ENCODE peak calls at places on chromosomes 12 and 14, in ten cellular contexts. One of them, this sample, is unnamed.

GRCh38 chr12:131724534-131724933 is 13.6 kb downstream of the SFSWAP start:
- DNase-seq in posterior cingulate gyrus: no peak
- DNase-seq in EL: no peak
- DNase-seq in Right ventricle myocardium superior: no peak
- DNase-seq in NCI-H1694: no peak
- DNase-seq in neural crest cell: no peak
- DNase-seq in effector memory CD8-positive, alpha-beta T cell: no peak
- DNase-seq in activated CD4-positive, alpha-beta memory T cell treated with anti-CD3 and anti-CD28 coated beads for 36 hours: no peak
- DNase-seq in NCI-H1092 treated with DMSO at 0.1 percent for 48 hours: no peak
- DNase-seq in Karpas-422: no peak
- DNase-seq in this sample: no peak

GRCh38 chr12:43988838-43989560 is 153.1 kb downstream of the TMEM117 start:
- DNase-seq in posterior cingulate gyrus: no peak
- DNase-seq in EL: peak
- DNase-seq in Right ventricle myocardium superior: no peak
- DNase-seq in NCI-H1694: no peak
- DNase-seq in neural crest cell: no peak
- DNase-seq in effector memory CD8-positive, alpha-beta T cell: no peak
- DNase-seq in activated CD4-positive, alpha-beta memory T cell treated with anti-CD3 and anti-CD28 coated beads for 36 hours: no peak
- DNase-seq in NCI-H1092 treated with DMSO at 0.1 percent for 48 hours: no peak
- DNase-seq in Karpas-422: no peak
- DNase-seq in this sample: no peak

GRCh38 chr12:53949631-53950440 is 4.9 kb upstream of the HOXC12 start:
- DNase-seq in posterior cingulate gyrus: no peak
- DNase-seq in EL: no peak
- DNase-seq in Right ventricle myocardium superior: no peak
- DNase-seq in NCI-H1694: no peak
- DNase-seq in neural crest cell: no peak
- DNase-seq in effector memory CD8-positive, alpha-beta T cell: no peak
- DNase-seq in activated CD4-positive, alpha-beta memory T cell treated with anti-CD3 and anti-CD28 coated beads for 36 hours: no peak
- DNase-seq in NCI-H1092 treated with DMSO at 0.1 percent for 48 hours: peak
- DNase-seq in Karpas-422: no peak
- DNase-seq in this sample: peak

GRCh38 chr12:6955462-6956331 is 4.5 kb downstream of the PTPN6 start:
- DNase-seq in posterior cingulate gyrus: no peak
- DNase-seq in EL: no peak
- DNase-seq in Right ventricle myocardium superior: peak
- DNase-seq in NCI-H1694: no peak
- DNase-seq in neural crest cell: no peak
- DNase-seq in effector memory CD8-positive, alpha-beta T cell: no peak
- DNase-seq in activated CD4-positive, alpha-beta memory T cell treated with anti-CD3 and anti-CD28 coated beads for 36 hours: no peak
- DNase-seq in NCI-H1092 treated with DMSO at 0.1 percent for 48 hours: no peak
- DNase-seq in Karpas-422: no peak
- DNase-seq in this sample: no peak

GRCh38 chr14:96938946-96939345 is 141.8 kb downstream of the VRK1 start:
- DNase-seq in posterior cingulate gyrus: no peak
- DNase-seq in EL: no peak
- DNase-seq in Right ventricle myocardium superior: no peak
- DNase-seq in NCI-H1694: no peak
- DNase-seq in neural crest cell: no peak
- DNase-seq in effector memory CD8-positive, alpha-beta T cell: no peak
- DNase-seq in activated CD4-positive, alpha-beta memory T cell treated with anti-CD3 and anti-CD28 coated beads for 36 hours: peak
- DNase-seq in NCI-H1092 treated with DMSO at 0.1 percent for 48 hours: no peak
- DNase-seq in Karpas-422: peak
- DNase-seq in this sample: no peak

GRCh38 chr14:82755923-82756322 is 1222.3 kb upstream of the SEL1L start:
- DNase-seq in posterior cingulate gyrus: no peak
- DNase-seq in EL: no peak
- DNase-seq in Right ventricle myocardium superior: no peak
- DNase-seq in NCI-H1694: no peak
- DNase-seq in neural crest cell: no peak
- DNase-seq in effector memory CD8-positive, alpha-beta T cell: no peak
- DNase-seq in activated CD4-positive, alpha-beta memory T cell treated with anti-CD3 and anti-CD28 coated beads for 36 hours: no peak
- DNase-seq in NCI-H1092 treated with DMSO at 0.1 percent for 48 hours: no peak
- DNase-seq in Karpas-422: no peak
- DNase-seq in this sample: no peak

GRCh38 chr12:88575361-88575959 is 4.8 kb downstream of the KITLG start:
- DNase-seq in posterior cingulate gyrus: no peak
- DNase-seq in EL: no peak
- DNase-seq in Right ventricle myocardium superior: no peak
- DNase-seq in NCI-H1694: no peak
- DNase-seq in neural crest cell: no peak
- DNase-seq in effector memory CD8-positive, alpha-beta T cell: no peak
- DNase-seq in activated CD4-positive, alpha-beta memory T cell treated with anti-CD3 and anti-CD28 coated beads for 36 hours: no peak
- DNase-seq in NCI-H1092 treated with DMSO at 0.1 percent for 48 hours: no peak
- DNase-seq in Karpas-422: no peak
- DNase-seq in this sample: no peak

GRCh38 chr14:25090716-25091454 is 40.9 kb upstream of the STXBP6 start:
- DNase-seq in posterior cingulate gyrus: no peak
- DNase-seq in EL: peak
- DNase-seq in Right ventricle myocardium superior: no peak
- DNase-seq in NCI-H1694: no peak
- DNase-seq in neural crest cell: no peak
- DNase-seq in effector memory CD8-positive, alpha-beta T cell: no peak
- DNase-seq in activated CD4-positive, alpha-beta memory T cell treated with anti-CD3 and anti-CD28 coated beads for 36 hours: no peak
- DNase-seq in NCI-H1092 treated with DMSO at 0.1 percent for 48 hours: no peak
- DNase-seq in Karpas-422: no peak
- DNase-seq in this sample: no peak

GRCh38 chr14:26775765-26776577 is 178.1 kb upstream of the NOVA1 start:
- DNase-seq in posterior cingulate gyrus: no peak
- DNase-seq in EL: no peak
- DNase-seq in Right ventricle myocardium superior: no peak
- DNase-seq in NCI-H1694: no peak
- DNase-seq in neural crest cell: no peak
- DNase-seq in effector memory CD8-positive, alpha-beta T cell: no peak
- DNase-seq in activated CD4-positive, alpha-beta memory T cell treated with anti-CD3 and anti-CD28 coated beads for 36 hours: no peak
- DNase-seq in NCI-H1092 treated with DMSO at 0.1 percent for 48 hours: no peak
- DNase-seq in Karpas-422: no peak
- DNase-seq in this sample: no peak

GRCh38 chr12:61870658-61871559 is 389.3 kb upstream of the USP15 start:
- DNase-seq in posterior cingulate gyrus: no peak
- DNase-seq in EL: no peak
- DNase-seq in Right ventricle myocardium superior: no peak
- DNase-seq in NCI-H1694: no peak
- DNase-seq in neural crest cell: no peak
- DNase-seq in effector memory CD8-positive, alpha-beta T cell: no peak
- DNase-seq in activated CD4-positive, alpha-beta memory T cell treated with anti-CD3 and anti-CD28 coated beads for 36 hours: no peak
- DNase-seq in NCI-H1092 treated with DMSO at 0.1 percent for 48 hours: no peak
- DNase-seq in Karpas-422: no peak
- DNase-seq in this sample: peak

GRCh38 chr14:52918486-52918885 is 32.4 kb downstream of the FERMT2 start:
- DNase-seq in posterior cingulate gyrus: no peak
- DNase-seq in EL: peak
- DNase-seq in Right ventricle myocardium superior: no peak
- DNase-seq in NCI-H1694: no peak
- DNase-seq in neural crest cell: no peak
- DNase-seq in effector memory CD8-positive, alpha-beta T cell: peak
- DNase-seq in activated CD4-positive, alpha-beta memory T cell treated with anti-CD3 and anti-CD28 coated beads for 36 hours: peak
- DNase-seq in NCI-H1092 treated with DMSO at 0.1 percent for 48 hours: no peak
- DNase-seq in Karpas-422: no peak
- DNase-seq in this sample: peak

GRCh38 chr12:104730761-104731160 is 227.3 kb downstream of the SLC41A2 start:
- DNase-seq in posterior cingulate gyrus: no peak
- DNase-seq in EL: no peak
- DNase-seq in Right ventricle myocardium superior: no peak
- DNase-seq in NCI-H1694: no peak
- DNase-seq in neural crest cell: no peak
- DNase-seq in effector memory CD8-positive, alpha-beta T cell: no peak
- DNase-seq in activated CD4-positive, alpha-beta memory T cell treated with anti-CD3 and anti-CD28 coated beads for 36 hours: no peak
- DNase-seq in NCI-H1092 treated with DMSO at 0.1 percent for 48 hours: no peak
- DNase-seq in Karpas-422: no peak
- DNase-seq in this sample: no peak

GRCh38 chr12:118302053-118302452 is 70.7 kb downstream of the TAOK3 start:
- DNase-seq in posterior cingulate gyrus: no peak
- DNase-seq in EL: peak
- DNase-seq in Right ventricle myocardium superior: no peak
- DNase-seq in NCI-H1694: no peak
- DNase-seq in neural crest cell: no peak
- DNase-seq in effector memory CD8-positive, alpha-beta T cell: no peak
- DNase-seq in activated CD4-positive, alpha-beta memory T cell treated with anti-CD3 and anti-CD28 coated beads for 36 hours: no peak
- DNase-seq in NCI-H1092 treated with DMSO at 0.1 percent for 48 hours: no peak
- DNase-seq in Karpas-422: no peak
- DNase-seq in this sample: no peak

GRCh38 chr12:93741741-93742085 is 64.5 kb downstream of the CRADD start:
- DNase-seq in posterior cingulate gyrus: no peak
- DNase-seq in EL: no peak
- DNase-seq in Right ventricle myocardium superior: no peak
- DNase-seq in NCI-H1694: no peak
- DNase-seq in neural crest cell: peak
- DNase-seq in effector memory CD8-positive, alpha-beta T cell: no peak
- DNase-seq in activated CD4-positive, alpha-beta memory T cell treated with anti-CD3 and anti-CD28 coated beads for 36 hours: peak
- DNase-seq in NCI-H1092 treated with DMSO at 0.1 percent for 48 hours: no peak
- DNase-seq in Karpas-422: no peak
- DNase-seq in this sample: no peak

GRCh38 chr12:51171884-51172514 is 936 bp downstream of the TFCP2 start:
- DNase-seq in posterior cingulate gyrus: no peak
- DNase-seq in EL: peak
- DNase-seq in Right ventricle myocardium superior: no peak
- DNase-seq in NCI-H1694: no peak
- DNase-seq in neural crest cell: no peak
- DNase-seq in effector memory CD8-positive, alpha-beta T cell: no peak
- DNase-seq in activated CD4-positive, alpha-beta memory T cell treated with anti-CD3 and anti-CD28 coated beads for 36 hours: no peak
- DNase-seq in NCI-H1092 treated with DMSO at 0.1 percent for 48 hours: no peak
- DNase-seq in Karpas-422: peak
- DNase-seq in this sample: peak

GRCh38 chr14:24364841-24365240 is 3.1 kb upstream of the NFATC4 start:
- DNase-seq in posterior cingulate gyrus: no peak
- DNase-seq in EL: no peak
- DNase-seq in Right ventricle myocardium superior: no peak
- DNase-seq in NCI-H1694: no peak
- DNase-seq in neural crest cell: no peak
- DNase-seq in effector memory CD8-positive, alpha-beta T cell: no peak
- DNase-seq in activated CD4-positive, alpha-beta memory T cell treated with anti-CD3 and anti-CD28 coated beads for 36 hours: no peak
- DNase-seq in NCI-H1092 treated with DMSO at 0.1 percent for 48 hours: no peak
- DNase-seq in Karpas-422: no peak
- DNase-seq in this sample: no peak

GRCh38 chr12:128861226-128862016 is 8.1 kb downstream of the GLT1D1 start:
- DNase-seq in posterior cingulate gyrus: no peak
- DNase-seq in EL: no peak
- DNase-seq in Right ventricle myocardium superior: no peak
- DNase-seq in NCI-H1694: no peak
- DNase-seq in neural crest cell: no peak
- DNase-seq in effector memory CD8-positive, alpha-beta T cell: no peak
- DNase-seq in activated CD4-positive, alpha-beta memory T cell treated with anti-CD3 and anti-CD28 coated beads for 36 hours: no peak
- DNase-seq in NCI-H1092 treated with DMSO at 0.1 percent for 48 hours: no peak
- DNase-seq in Karpas-422: no peak
- DNase-seq in this sample: no peak

GRCh38 chr12:71838661-71839060 is 898 bp upstream of the TBC1D15 start:
- DNase-seq in posterior cingulate gyrus: no peak
- DNase-seq in EL: no peak
- DNase-seq in Right ventricle myocardium superior: no peak
- DNase-seq in NCI-H1694: no peak
- DNase-seq in neural crest cell: no peak
- DNase-seq in effector memory CD8-positive, alpha-beta T cell: no peak
- DNase-seq in activated CD4-positive, alpha-beta memory T cell treated with anti-CD3 and anti-CD28 coated beads for 36 hours: no peak
- DNase-seq in NCI-H1092 treated with DMSO at 0.1 percent for 48 hours: no peak
- DNase-seq in Karpas-422: no peak
- DNase-seq in this sample: no peak

GRCh38 chr12:78651755-78652154 is 212.8 kb upstream of the SYT1 start:
- DNase-seq in posterior cingulate gyrus: no peak
- DNase-seq in EL: no peak
- DNase-seq in Right ventricle myocardium superior: no peak
- DNase-seq in NCI-H1694: no peak
- DNase-seq in neural crest cell: no peak
- DNase-seq in effector memory CD8-positive, alpha-beta T cell: no peak
- DNase-seq in activated CD4-positive, alpha-beta memory T cell treated with anti-CD3 and anti-CD28 coated beads for 36 hours: no peak
- DNase-seq in NCI-H1092 treated with DMSO at 0.1 percent for 48 hours: no peak
- DNase-seq in Karpas-422: no peak
- DNase-seq in this sample: no peak

GRCh38 chr12:92210062-92210461 is 64.4 kb upstream of the BTG1 start:
- DNase-seq in posterior cingulate gyrus: no peak
- DNase-seq in EL: no peak
- DNase-seq in Right ventricle myocardium superior: no peak
- DNase-seq in NCI-H1694: no peak
- DNase-seq in neural crest cell: no peak
- DNase-seq in effector memory CD8-positive, alpha-beta T cell: no peak
- DNase-seq in activated CD4-positive, alpha-beta memory T cell treated with anti-CD3 and anti-CD28 coated beads for 36 hours: no peak
- DNase-seq in NCI-H1092 treated with DMSO at 0.1 percent for 48 hours: no peak
- DNase-seq in Karpas-422: no peak
- DNase-seq in this sample: no peak

GRCh38 chr12:95083938-95084337 is 10.5 kb upstream of the NR2C1 start:
- DNase-seq in posterior cingulate gyrus: no peak
- DNase-seq in EL: peak
- DNase-seq in Right ventricle myocardium superior: no peak
- DNase-seq in NCI-H1694: no peak
- DNase-seq in neural crest cell: peak
- DNase-seq in effector memory CD8-positive, alpha-beta T cell: no peak
- DNase-seq in activated CD4-positive, alpha-beta memory T cell treated with anti-CD3 and anti-CD28 coated beads for 36 hours: no peak
- DNase-seq in NCI-H1092 treated with DMSO at 0.1 percent for 48 hours: no peak
- DNase-seq in Karpas-422: no peak
- DNase-seq in this sample: no peak

GRCh38 chr14:73717998-73718741 is 4.0 kb upstream of the PNMA1 start:
- DNase-seq in posterior cingulate gyrus: no peak
- DNase-seq in EL: no peak
- DNase-seq in Right ventricle myocardium superior: no peak
- DNase-seq in NCI-H1694: no peak
- DNase-seq in neural crest cell: no peak
- DNase-seq in effector memory CD8-positive, alpha-beta T cell: no peak
- DNase-seq in activated CD4-positive, alpha-beta memory T cell treated with anti-CD3 and anti-CD28 coated beads for 36 hours: no peak
- DNase-seq in NCI-H1092 treated with DMSO at 0.1 percent for 48 hours: no peak
- DNase-seq in Karpas-422: no peak
- DNase-seq in this sample: no peak

GRCh38 chr12:3587402-3588013 is 96.5 kb downstream of the PRMT8 start:
- DNase-seq in posterior cingulate gyrus: no peak
- DNase-seq in EL: no peak
- DNase-seq in Right ventricle myocardium superior: no peak
- DNase-seq in NCI-H1694: no peak
- DNase-seq in neural crest cell: no peak
- DNase-seq in effector memory CD8-positive, alpha-beta T cell: no peak
- DNase-seq in activated CD4-positive, alpha-beta memory T cell treated with anti-CD3 and anti-CD28 coated beads for 36 hours: no peak
- DNase-seq in NCI-H1092 treated with DMSO at 0.1 percent for 48 hours: no peak
- DNase-seq in Karpas-422: no peak
- DNase-seq in this sample: no peak

GRCh38 chr12:116508145-116509121 is 50.7 kb upstream of the MAP1LC3B2 start:
- DNase-seq in posterior cingulate gyrus: no peak
- DNase-seq in EL: peak
- DNase-seq in Right ventricle myocardium superior: peak
- DNase-seq in NCI-H1694: no peak
- DNase-seq in neural crest cell: peak
- DNase-seq in effector memory CD8-positive, alpha-beta T cell: no peak
- DNase-seq in activated CD4-positive, alpha-beta memory T cell treated with anti-CD3 and anti-CD28 coated beads for 36 hours: peak
- DNase-seq in NCI-H1092 treated with DMSO at 0.1 percent for 48 hours: no peak
- DNase-seq in Karpas-422: peak
- DNase-seq in this sample: peak

GRCh38 chr12:124771462-124772361 is 92.0 kb downstream of the SCARB1 start:
- DNase-seq in posterior cingulate gyrus: peak
- DNase-seq in EL: peak
- DNase-seq in Right ventricle myocardium superior: peak
- DNase-seq in NCI-H1694: peak
- DNase-seq in neural crest cell: peak
- DNase-seq in effector memory CD8-positive, alpha-beta T cell: peak
- DNase-seq in activated CD4-positive, alpha-beta memory T cell treated with anti-CD3 and anti-CD28 coated beads for 36 hours: peak
- DNase-seq in NCI-H1092 treated with DMSO at 0.1 percent for 48 hours: peak
- DNase-seq in Karpas-422: peak
- DNase-seq in this sample: peak

GRCh38 chr12:125068391-125068790 is 3.2 kb downstream of the AACS start:
- DNase-seq in posterior cingulate gyrus: no peak
- DNase-seq in EL: no peak
- DNase-seq in Right ventricle myocardium superior: no peak
- DNase-seq in NCI-H1694: no peak
- DNase-seq in neural crest cell: no peak
- DNase-seq in effector memory CD8-positive, alpha-beta T cell: no peak
- DNase-seq in activated CD4-positive, alpha-beta memory T cell treated with anti-CD3 and anti-CD28 coated beads for 36 hours: no peak
- DNase-seq in NCI-H1092 treated with DMSO at 0.1 percent for 48 hours: no peak
- DNase-seq in Karpas-422: no peak
- DNase-seq in this sample: no peak

GRCh38 chr14:50762001-50762930 is 68.7 kb downstream of the NIN start:
- DNase-seq in posterior cingulate gyrus: no peak
- DNase-seq in EL: peak
- DNase-seq in Right ventricle myocardium superior: no peak
- DNase-seq in NCI-H1694: no peak
- DNase-seq in neural crest cell: no peak
- DNase-seq in effector memory CD8-positive, alpha-beta T cell: no peak
- DNase-seq in activated CD4-positive, alpha-beta memory T cell treated with anti-CD3 and anti-CD28 coated beads for 36 hours: peak
- DNase-seq in NCI-H1092 treated with DMSO at 0.1 percent for 48 hours: no peak
- DNase-seq in Karpas-422: no peak
- DNase-seq in this sample: no peak

GRCh38 chr12:24788886-24789285 is 160.0 kb downstream of the BCAT1 start:
- DNase-seq in posterior cingulate gyrus: no peak
- DNase-seq in EL: peak
- DNase-seq in Right ventricle myocardium superior: no peak
- DNase-seq in NCI-H1694: no peak
- DNase-seq in neural crest cell: no peak
- DNase-seq in effector memory CD8-positive, alpha-beta T cell: no peak
- DNase-seq in activated CD4-positive, alpha-beta memory T cell treated with anti-CD3 and anti-CD28 coated beads for 36 hours: no peak
- DNase-seq in NCI-H1092 treated with DMSO at 0.1 percent for 48 hours: no peak
- DNase-seq in Karpas-422: no peak
- DNase-seq in this sample: no peak

This sample was measured in NB4.